ENCODE peak calls at places on chromosomes 1 and 21, in six cellular contexts. N, A, L, M, Q and C are unnamed samples.

GRCh38 chr1:170309389-170310013 is 163.7 kb downstream of the NTMT2 start:
- DNase-seq in N (peak; percentile 53), A (peak; percentile 66), L (no peak), M (peak; percentile 95), Q (peak; percentile 22), C (no peak)

GRCh38 chr1:246647113-246647512 is 77.1 kb upstream of the SCCPDH start:
- DNase-seq in N (peak; percentile 62), A (peak; percentile 91), L (no peak), M (peak; percentile 71), Q (no peak), C (no peak)

GRCh38 chr1:23566304-23566703 is 7.0 kb upstream of the ID3 start:
- DNase-seq in N (no peak), A (peak; percentile 74), L (no peak), M (no peak), Q (no peak), C (no peak)

GRCh38 chr1:34162852-34163766 is 1.9 kb downstream of the CSMD2 start:
- DNase-seq in N (peak; percentile 92), A (peak; percentile 95), L (no peak), M (peak; percentile 74), Q (peak; percentile 87), C (no peak)

GRCh38 chr1:227898502-227899140 is 49.1 kb downstream of the WNT9A start:
- DNase-seq in N (no peak), A (no peak), L (no peak), M (no peak), Q (peak; percentile 3), C (no peak)

GRCh38 chr1:222634180-222635013 is 16.5 kb downstream of the MIA3 start:
- DNase-seq in N (peak; percentile 90), A (peak; percentile 83), L (peak; percentile 79), M (peak; percentile 90), Q (peak; percentile 69), C (peak; percentile 76)

GRCh38 chr1:147565189-147565980 is 24.1 kb downstream of the BCL9 start:
- DNase-seq in N (no peak), A (no peak), L (no peak), M (no peak), Q (no peak), C (no peak)

GRCh38 chr1:234649432-234650081 is 39.6 kb upstream of the IRF2BP2 start:
- DNase-seq in N (no peak), A (no peak), L (no peak), M (no peak), Q (no peak), C (no peak)

GRCh38 chr21:45076245-45076661 is 1.9 kb downstream of the ADARB1 start:
- DNase-seq in N (no peak), A (peak; percentile 41), L (no peak), M (peak; percentile 68), Q (no peak), C (no peak)

GRCh38 chr21:45154511-45155508 is 80.4 kb downstream of the ADARB1 start:
- DNase-seq in N (no peak), A (peak; percentile 74), L (peak; percentile 44), M (peak; percentile 87), Q (no peak), C (no peak)

DNA sequence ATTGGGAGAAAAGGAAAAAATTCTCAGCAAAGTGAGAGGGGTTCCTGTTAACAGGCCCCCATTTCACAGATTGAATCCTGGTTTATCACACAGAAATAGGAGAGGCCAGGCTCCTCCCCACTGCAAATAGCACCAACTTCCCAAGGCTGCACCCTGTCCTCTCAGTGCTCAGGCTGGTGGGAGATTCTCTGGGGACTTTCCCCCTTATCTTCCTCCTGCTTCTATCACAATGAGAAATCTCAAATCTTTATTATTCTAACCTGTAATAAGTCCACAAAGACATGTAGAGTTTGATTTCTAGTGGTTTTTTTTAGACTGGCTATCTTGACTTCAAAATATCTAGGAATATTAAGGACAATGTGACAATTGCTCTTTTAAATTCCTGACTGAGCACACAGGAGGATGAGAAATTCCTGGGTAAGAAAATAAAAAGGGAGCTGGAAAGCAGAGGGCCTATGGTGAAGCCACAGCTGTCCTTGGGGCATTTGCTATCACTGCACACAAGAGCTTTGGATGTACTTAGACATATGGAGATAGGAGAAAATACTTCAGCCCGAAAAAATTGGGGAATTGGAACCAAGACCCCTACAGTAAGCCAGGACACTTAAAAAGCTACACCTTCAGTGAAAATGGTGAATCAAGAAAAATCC is 66.1 kb upstream of the C1orf105 start:
- DNase-seq in N (no peak), A (no peak), L (no peak), M (no peak), Q (no peak), C (no peak)
- H3K27ac ChIP-seq in N (peak overlapping the region; percentile 93), A (no peak overlapping the region), L (no peak overlapping the region), M (no peak overlapping the region), Q (no peak overlapping the region), C (no peak overlapping the region)

DNA sequence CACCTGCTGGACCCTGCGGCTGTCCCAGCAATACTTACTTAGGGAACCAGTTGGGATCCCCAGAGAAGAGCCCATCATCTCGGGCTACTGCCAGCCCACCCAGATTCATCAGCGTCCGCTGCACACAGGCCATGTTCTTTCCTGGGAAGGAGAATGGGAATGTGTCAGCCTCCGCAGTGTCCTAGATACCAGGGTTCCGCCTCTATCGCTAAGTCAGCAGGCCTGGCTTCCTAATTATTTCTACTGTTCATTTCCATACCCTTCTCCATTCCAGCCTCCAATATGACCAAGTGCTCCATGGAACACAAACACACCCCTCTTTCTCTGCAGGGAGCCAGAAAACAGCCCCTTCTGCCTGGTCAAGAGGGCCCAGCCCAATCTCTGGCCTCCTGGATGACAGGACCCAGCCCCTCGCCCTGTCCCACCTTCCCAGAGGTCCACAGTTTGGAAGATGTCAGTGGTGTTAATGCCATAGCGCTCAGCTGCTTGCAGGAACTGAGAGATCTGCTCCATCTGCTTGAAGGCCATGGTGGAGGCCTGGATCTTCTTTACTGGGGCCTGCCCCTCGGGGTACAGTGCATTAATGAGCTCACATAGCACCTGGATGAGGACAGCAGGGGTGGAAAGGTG is 6.0 kb downstream of the TAGLN2 start:
- DNase-seq in N (no peak), A (no peak), L (no peak), M (no peak), Q (no peak), C (no peak)
- H3K4me1 ChIP-seq in N (peaks cover 38% of the 10 kb centered on the region), A (peaks cover 32% of the 10 kb centered on the region), L (peaks cover 59% of the 10 kb centered on the region), M (peaks cover 37% of the 10 kb centered on the region), Q (no peaks in the 10 kb centered on the region), C (peaks cover 27% of the 10 kb centered on the region)

GRCh38 chr1:54273092-54273836 is 73.3 kb downstream of the MRPL37 start:
- DNase-seq in N (peak; percentile 89), A (peak; percentile 78), L (no peak), M (peak; percentile 93), Q (peak; percentile 98), C (no peak)
- H3K4me3 ChIP-seq in N (no peak overlapping the region), A (no peak overlapping the region), L (no peak overlapping the region), M (peak overlapping the region; percentile 7), Q (no peak overlapping the region), C (no peak overlapping the region)

DNA sequence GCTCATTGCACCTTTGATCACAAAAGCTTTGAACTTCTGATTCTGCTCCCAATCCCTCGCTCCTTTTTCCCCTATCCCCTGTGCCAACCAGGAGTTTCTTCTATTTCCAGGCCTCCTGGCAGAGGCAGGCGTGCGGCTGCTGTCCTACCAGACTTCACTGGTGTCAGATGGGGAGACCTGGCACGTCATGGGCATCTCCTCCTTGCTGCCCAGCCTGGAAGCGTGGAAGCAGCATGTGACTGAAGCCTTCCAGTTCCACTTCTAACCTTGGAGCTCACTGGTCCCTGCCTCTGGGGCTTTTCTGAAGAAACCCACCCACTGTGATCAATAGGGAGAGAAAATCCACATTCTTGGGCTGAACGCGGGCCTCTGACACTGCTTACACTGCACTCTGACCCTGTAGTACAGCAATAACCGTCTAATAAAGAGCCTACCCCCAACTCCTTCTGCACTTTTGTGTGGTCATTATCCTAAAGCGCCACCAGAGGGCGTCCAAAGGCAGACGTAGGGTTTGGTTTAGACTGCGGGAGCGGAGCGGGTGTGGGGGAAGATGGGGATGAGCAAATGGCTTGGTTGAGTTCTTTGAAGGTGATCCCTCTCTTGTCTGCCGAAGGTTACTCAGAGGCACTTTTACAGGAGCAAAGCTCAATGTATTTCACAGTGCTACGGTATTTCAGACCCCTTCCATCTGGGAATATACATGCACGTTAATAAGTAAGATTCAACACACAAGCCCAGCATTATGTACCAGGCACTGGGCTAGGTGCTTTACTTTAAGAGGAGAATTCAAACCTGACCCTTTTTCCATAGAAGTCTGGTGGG is 24.7 kb downstream of the HMGCS2 start:
- DNase-seq in N (peak; percentile 86), A (peak; percentile 83), L (peak; percentile 11), M (peak; percentile 79), Q (peak; percentile 55), C (peak; percentile 22)
- H3K27ac ChIP-seq in N (no peak overlapping the region), A (no peak overlapping the region), L (no peak overlapping the region), M (no peak overlapping the region), Q (no peak overlapping the region), C (no peak overlapping the region)

GRCh38 chr1:209756608-209757445 is 974 bp downstream of the TRAF3IP3 start:
- DNase-seq in N (no peak), A (no peak), L (peak; percentile 48), M (no peak), Q (no peak), C (no peak)
- H3K4me1 ChIP-seq in N (no peaks in the 10 kb centered on the region), A (no peaks in the 10 kb centered on the region), L (peaks cover 82% of the 10 kb centered on the region), M (no peaks in the 10 kb centered on the region), Q (no peaks in the 10 kb centered on the region), C (peaks cover 57% of the 10 kb centered on the region)

GRCh38 chr1:1841575-1841991 is 49.3 kb downstream of the GNB1 start:
- DNase-seq in N (no peak), A (no peak), L (no peak), M (no peak), Q (no peak), C (no peak)
- H3K4me3 ChIP-seq in N (no peak overlapping the region), A (no peak overlapping the region), L (no peak overlapping the region), M (no peak overlapping the region), Q (no peak overlapping the region), C (no peak overlapping the region)

DNA sequence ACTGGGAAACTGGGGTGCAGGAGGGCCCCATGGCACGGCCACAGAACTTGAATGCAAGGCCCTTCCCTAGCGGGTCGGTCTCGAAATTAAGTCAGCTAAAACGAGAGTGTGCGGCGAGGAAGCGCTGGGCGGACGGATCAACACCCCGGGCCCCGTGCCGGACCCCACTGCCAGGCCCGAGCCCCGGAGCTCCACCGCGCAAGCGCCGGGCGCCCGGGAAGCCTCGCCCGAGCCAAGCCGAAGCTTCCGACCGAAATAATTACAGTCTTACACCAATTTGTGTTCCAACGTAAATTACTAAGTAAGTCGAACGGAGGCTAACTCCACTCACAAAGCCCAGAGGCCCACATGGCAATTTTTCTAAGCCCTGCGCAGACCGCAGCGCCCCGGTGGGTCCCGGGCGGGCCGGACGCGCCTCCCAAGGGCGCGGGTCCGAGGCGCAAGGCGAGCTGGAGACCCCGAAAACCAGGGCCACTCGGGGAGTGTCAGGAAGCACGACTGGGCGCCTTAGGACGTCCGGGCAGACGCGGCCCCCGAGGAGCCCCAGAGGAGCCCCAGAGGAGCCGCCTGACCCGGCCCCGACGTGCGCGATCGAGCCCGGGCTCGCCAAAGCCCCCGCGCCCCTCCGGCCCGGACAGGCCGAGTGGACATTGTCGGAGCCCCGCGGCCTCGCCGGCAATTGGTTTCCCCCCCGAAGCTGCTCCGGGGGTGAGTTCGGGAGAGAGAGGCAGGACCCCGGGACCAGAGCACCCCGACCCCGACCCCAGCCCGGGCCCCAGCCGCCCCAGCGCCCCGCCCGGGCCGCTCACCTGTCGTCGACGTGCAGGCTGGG is 585 bp downstream of the RIPK4 start:
- DNase-seq in N (no peak), A (peak; percentile 74), L (no peak), M (no peak), Q (no peak), C (no peak)
- H3K27ac ChIP-seq in N (peak overlapping the region; percentile 94), A (no peak overlapping the region), L (no peak overlapping the region), M (no peak overlapping the region), Q (no peak overlapping the region), C (no peak overlapping the region)

GRCh38 chr21:43866659-43867331 is 1.8 kb downstream of the AGPAT3 start:
- DNase-seq in N (peak; percentile 80), A (no peak), L (peak; percentile 56), M (no peak), Q (no peak), C (peak; percentile 18)
- H3K4me1 ChIP-seq in N (peaks cover 23% of the 10 kb centered on the region), A (peaks cover 5% of the 10 kb centered on the region), L (peaks cover 40% of the 10 kb centered on the region), M (peaks cover 12% of the 10 kb centered on the region), Q (peaks cover 11% of the 10 kb centered on the region), C (peaks cover 18% of the 10 kb centered on the region)